ENCODE peak calls at places on chromosome 21, in eight cellular contexts. One of them, this sample, is unnamed.

GRCh38 chr21:36125513-36126121 is 9.3 kb upstream of the CBR3 start:
- DNase-seq in GM23338: peak
- DNase-seq in sigmoid colon: no peak
- DNase-seq in K562: peak
- DNase-seq in H1: peak
- DNase-seq in stomach: peak
- DNase-seq in transverse colon: peak
- DNase-seq in prostate gland: peak
- DNase-seq in this sample: no peak

GRCh38 chr21:23963454-23963853 is 1643.8 kb downstream of the MRPL39 start:
- DNase-seq in GM23338: no peak
- DNase-seq in sigmoid colon: no peak
- DNase-seq in K562: no peak
- DNase-seq in H1: no peak
- DNase-seq in stomach: no peak
- DNase-seq in transverse colon: no peak
- DNase-seq in prostate gland: no peak
- DNase-seq in this sample: no peak

GRCh38 chr21:33290441-33290840 is 24.3 kb downstream of the IL10RB start:
- DNase-seq in GM23338: no peak
- DNase-seq in sigmoid colon: no peak
- DNase-seq in K562: no peak
- DNase-seq in H1: no peak
- DNase-seq in stomach: peak
- DNase-seq in transverse colon: peak
- DNase-seq in prostate gland: no peak
- DNase-seq in this sample: no peak

GRCh38 chr21:30590297-30590696 is at the start of gene KRTAP22-2:
- DNase-seq in GM23338: no peak
- DNase-seq in sigmoid colon: no peak
- DNase-seq in K562: no peak
- DNase-seq in H1: no peak
- DNase-seq in stomach: no peak
- DNase-seq in transverse colon: no peak
- DNase-seq in prostate gland: no peak
- DNase-seq in this sample: no peak

GRCh38 chr21:21559285-21560045 is 561.3 kb downstream of the NCAM2 start:
- DNase-seq in GM23338: no peak
- DNase-seq in sigmoid colon: no peak
- DNase-seq in K562: peak
- DNase-seq in H1: no peak
- DNase-seq in stomach: no peak
- DNase-seq in transverse colon: no peak
- DNase-seq in prostate gland: no peak
- DNase-seq in this sample: no peak

GRCh38 chr21:14056771-14057191 is 154.0 kb downstream of the LIPI start:
- DNase-seq in GM23338: no peak
- DNase-seq in sigmoid colon: peak
- DNase-seq in K562: no peak
- DNase-seq in H1: no peak
- DNase-seq in stomach: no peak
- DNase-seq in transverse colon: no peak
- DNase-seq in prostate gland: no peak
- DNase-seq in this sample: no peak

GRCh38 chr21:33135925-33136324 is 66.0 kb downstream of the OLIG1 start:
- DNase-seq in GM23338: no peak
- DNase-seq in sigmoid colon: no peak
- DNase-seq in K562: no peak
- DNase-seq in H1: no peak
- DNase-seq in stomach: no peak
- DNase-seq in transverse colon: no peak
- DNase-seq in prostate gland: no peak
- DNase-seq in this sample: no peak

GRCh38 chr21:36325373-36326010 is 5.5 kb downstream of the MORC3 start:
- DNase-seq in GM23338: no peak
- DNase-seq in sigmoid colon: no peak
- DNase-seq in K562: no peak
- DNase-seq in H1: no peak
- DNase-seq in stomach: no peak
- DNase-seq in transverse colon: no peak
- DNase-seq in prostate gland: no peak
- DNase-seq in this sample: no peak

GRCh38 chr21:36769051-36769867 is 70.3 kb downstream of the SIM2 start:
- DNase-seq in GM23338: no peak
- DNase-seq in sigmoid colon: no peak
- DNase-seq in K562: no peak
- DNase-seq in H1: no peak
- DNase-seq in stomach: no peak
- DNase-seq in transverse colon: no peak
- DNase-seq in prostate gland: peak
- DNase-seq in this sample: no peak

GRCh38 chr21:31235671-31236450 is 108.2 kb downstream of the TIAM1 start:
- DNase-seq in GM23338: no peak
- DNase-seq in sigmoid colon: no peak
- DNase-seq in K562: no peak
- DNase-seq in H1: no peak
- DNase-seq in stomach: no peak
- DNase-seq in transverse colon: no peak
- DNase-seq in prostate gland: no peak
- DNase-seq in this sample: no peak

GRCh38 chr21:36369064-36369685 is 16.0 kb upstream of the CHAF1B start:
- DNase-seq in GM23338: no peak
- DNase-seq in sigmoid colon: no peak
- DNase-seq in K562: no peak
- DNase-seq in H1: no peak
- DNase-seq in stomach: no peak
- DNase-seq in transverse colon: no peak
- DNase-seq in prostate gland: no peak
- DNase-seq in this sample: no peak

GRCh38 chr21:32413697-32414578 is 1.4 kb downstream of the EVA1C start:
- DNase-seq in GM23338: no peak
- DNase-seq in sigmoid colon: peak
- DNase-seq in K562: no peak
- DNase-seq in H1: no peak
- DNase-seq in stomach: no peak
- DNase-seq in transverse colon: peak
- DNase-seq in prostate gland: peak
- DNase-seq in this sample: no peak

GRCh38 chr21:36156815-36157670 is at the start of gene DOP1B:
- DNase-seq in GM23338: peak
- DNase-seq in sigmoid colon: no peak
- DNase-seq in K562: peak
- DNase-seq in H1: no peak
- DNase-seq in stomach: no peak
- DNase-seq in transverse colon: peak
- DNase-seq in prostate gland: no peak
- DNase-seq in this sample: no peak

GRCh38 chr21:30680586-30680985 is 37.9 kb downstream of the KRTAP20-3 start:
- DNase-seq in GM23338: no peak
- DNase-seq in sigmoid colon: no peak
- DNase-seq in K562: no peak
- DNase-seq in H1: no peak
- DNase-seq in stomach: no peak
- DNase-seq in transverse colon: no peak
- DNase-seq in prostate gland: no peak
- DNase-seq in this sample: no peak

GRCh38 chr21:22791986-22792560 is 1793.9 kb downstream of the NCAM2 start:
- DNase-seq in GM23338: peak
- DNase-seq in sigmoid colon: no peak
- DNase-seq in K562: peak
- DNase-seq in H1: no peak
- DNase-seq in stomach: no peak
- DNase-seq in transverse colon: no peak
- DNase-seq in prostate gland: peak
- DNase-seq in this sample: no peak

GRCh38 chr21:37383066-37383465 is 16.5 kb downstream of the DYRK1A start:
- DNase-seq in GM23338: peak
- DNase-seq in sigmoid colon: no peak
- DNase-seq in K562: no peak
- DNase-seq in H1: no peak
- DNase-seq in stomach: no peak
- DNase-seq in transverse colon: no peak
- DNase-seq in prostate gland: no peak
- DNase-seq in this sample: no peak

GRCh38 chr21:29208044-29208665 is 77.7 kb downstream of the MAP3K7CL start:
- DNase-seq in GM23338: no peak
- DNase-seq in sigmoid colon: no peak
- DNase-seq in K562: no peak
- DNase-seq in H1: no peak
- DNase-seq in stomach: no peak
- DNase-seq in transverse colon: no peak
- DNase-seq in prostate gland: no peak
- DNase-seq in this sample: no peak
- H3K4me3 ChIP-seq in GM23338: no peak
- H3K4me3 ChIP-seq in sigmoid colon: no peak
- H3K4me3 ChIP-seq in K562: no peak
- H3K4me3 ChIP-seq in H1: no peak
- H3K4me3 ChIP-seq in stomach: no peak
- H3K4me3 ChIP-seq in transverse colon: no peak
- H3K4me3 ChIP-seq in prostate gland: no peak
- H3K4me3 ChIP-seq in this sample: no peak

DNA sequence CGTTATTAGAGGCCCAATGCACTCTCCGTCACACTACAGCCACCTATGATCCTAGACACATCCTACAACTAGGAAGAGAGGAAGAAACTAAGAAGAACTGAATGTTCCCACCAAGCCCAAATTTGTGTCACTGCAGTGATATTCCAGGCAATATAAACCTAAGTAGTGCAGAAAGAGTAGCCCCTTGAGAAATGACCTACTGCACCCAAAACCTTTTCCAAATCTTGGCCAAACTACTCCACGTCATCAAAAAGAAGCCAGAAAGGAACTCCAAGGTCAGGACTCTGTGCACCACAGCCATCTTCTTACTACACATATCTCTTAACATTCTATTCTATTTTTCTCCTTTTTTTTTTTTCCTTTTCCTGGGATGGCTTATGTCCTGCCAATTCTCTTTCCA is 60.2 kb downstream of the ADAMTS1 start:
- DNase-seq in GM23338: no peak
- DNase-seq in sigmoid colon: no peak
- DNase-seq in K562: no peak
- DNase-seq in H1: no peak
- DNase-seq in stomach: no peak
- DNase-seq in transverse colon: no peak
- DNase-seq in prostate gland: no peak
- DNase-seq in this sample: no peak
- TF ChIP-seq POLR2AphosphoS5 in GM23338: no peak
- TF ChIP-seq POLR2AphosphoS5 in sigmoid colon: peak
- TF ChIP-seq POLR2AphosphoS5 in K562: no peak
- TF ChIP-seq POLR2AphosphoS5 in H1: no peak
- TF ChIP-seq POLR2AphosphoS5 in stomach: peak
- TF ChIP-seq POLR2AphosphoS5 in transverse colon: no peak
- TF ChIP-seq POLR2AphosphoS5 in prostate gland: no peak
- TF ChIP-seq POLR2AphosphoS5 in this sample: no peak

GRCh38 chr21:42534361-42534900 is 20.8 kb downstream of the SLC37A1 start:
- DNase-seq in GM23338: no peak
- DNase-seq in sigmoid colon: peak
- DNase-seq in K562: no peak
- DNase-seq in H1: no peak
- DNase-seq in stomach: peak
- DNase-seq in transverse colon: peak
- DNase-seq in prostate gland: no peak
- DNase-seq in this sample: peak

GRCh38 chr21:42532466-42533181 is 19.0 kb downstream of the SLC37A1 start:
- DNase-seq in GM23338: no peak
- DNase-seq in sigmoid colon: peak
- DNase-seq in K562: no peak
- DNase-seq in H1: no peak
- DNase-seq in stomach: peak
- DNase-seq in transverse colon: peak
- DNase-seq in prostate gland: no peak
- DNase-seq in this sample: no peak

GRCh38 chr21:42534901-42535378 is 21.3 kb downstream of the SLC37A1 start:
- DNase-seq in GM23338: no peak
- DNase-seq in sigmoid colon: no peak
- DNase-seq in K562: no peak
- DNase-seq in H1: no peak
- DNase-seq in stomach: peak
- DNase-seq in transverse colon: peak
- DNase-seq in prostate gland: no peak
- DNase-seq in this sample: no peak

GRCh38 chr21:42533963-42534355 is 20.3 kb downstream of the SLC37A1 start:
- DNase-seq in GM23338: no peak
- DNase-seq in sigmoid colon: no peak
- DNase-seq in K562: no peak
- DNase-seq in H1: no peak
- DNase-seq in stomach: no peak
- DNase-seq in transverse colon: peak
- DNase-seq in prostate gland: no peak
- DNase-seq in this sample: no peak

GRCh38 chr21:42533306-42533962 is 19.8 kb downstream of the SLC37A1 start:
- DNase-seq in GM23338: no peak
- DNase-seq in sigmoid colon: peak
- DNase-seq in K562: no peak
- DNase-seq in H1: no peak
- DNase-seq in stomach: peak
- DNase-seq in transverse colon: peak
- DNase-seq in prostate gland: no peak
- DNase-seq in this sample: no peak
- H3K4me3 ChIP-seq in GM23338: no peak
- H3K4me3 ChIP-seq in sigmoid colon: no peak
- H3K4me3 ChIP-seq in K562: no peak
- H3K4me3 ChIP-seq in H1: no peak
- H3K4me3 ChIP-seq in stomach: no peak
- H3K4me3 ChIP-seq in transverse colon: no peak
- H3K4me3 ChIP-seq in prostate gland: no peak
- H3K4me3 ChIP-seq in this sample: no peak

GRCh38 chr21:44819283-44820243 is 1.7 kb upstream of the SUMO3 start:
- DNase-seq in GM23338: no peak
- DNase-seq in sigmoid colon: peak
- DNase-seq in K562: no peak
- DNase-seq in H1: no peak
- DNase-seq in stomach: no peak
- DNase-seq in transverse colon: no peak
- DNase-seq in prostate gland: no peak
- DNase-seq in this sample: no peak
- TF ChIP-seq POLR2AphosphoS5 in GM23338: no peak
- TF ChIP-seq POLR2AphosphoS5 in sigmoid colon: no peak
- TF ChIP-seq POLR2AphosphoS5 in K562: no peak
- TF ChIP-seq POLR2AphosphoS5 in H1: no peak
- TF ChIP-seq POLR2AphosphoS5 in stomach: no peak
- TF ChIP-seq POLR2AphosphoS5 in transverse colon: no peak
- TF ChIP-seq POLR2AphosphoS5 in prostate gland: no peak
- TF ChIP-seq POLR2AphosphoS5 in this sample: no peak

GRCh38 chr21:45551316-45551715 is 9.1 kb upstream of the SLC19A1 start:
- DNase-seq in GM23338: no peak
- DNase-seq in sigmoid colon: no peak
- DNase-seq in K562: no peak
- DNase-seq in H1: no peak
- DNase-seq in stomach: no peak
- DNase-seq in transverse colon: no peak
- DNase-seq in prostate gland: no peak
- DNase-seq in this sample: no peak
- H3K4me3 ChIP-seq in GM23338: no peak
- H3K4me3 ChIP-seq in sigmoid colon: no peak
- H3K4me3 ChIP-seq in K562: no peak
- H3K4me3 ChIP-seq in H1: no peak
- H3K4me3 ChIP-seq in stomach: no peak
- H3K4me3 ChIP-seq in transverse colon: no peak
- H3K4me3 ChIP-seq in prostate gland: no peak
- H3K4me3 ChIP-seq in this sample: no peak

GRCh38 chr21:38840456-38841129 is 34.9 kb downstream of the ETS2 start:
- DNase-seq in GM23338: no peak
- DNase-seq in sigmoid colon: no peak
- DNase-seq in K562: no peak
- DNase-seq in H1: no peak
- DNase-seq in stomach: no peak
- DNase-seq in transverse colon: no peak
- DNase-seq in prostate gland: no peak
- DNase-seq in this sample: no peak
- TF ChIP-seq POLR2AphosphoS5 in GM23338: no peak
- TF ChIP-seq POLR2AphosphoS5 in sigmoid colon: no peak
- TF ChIP-seq POLR2AphosphoS5 in K562: no peak
- TF ChIP-seq POLR2AphosphoS5 in H1: no peak
- TF ChIP-seq POLR2AphosphoS5 in stomach: no peak
- TF ChIP-seq POLR2AphosphoS5 in transverse colon: no peak
- TF ChIP-seq POLR2AphosphoS5 in prostate gland: no peak
- TF ChIP-seq POLR2AphosphoS5 in this sample: no peak